ENCODE peak calls at places on chromosomes 3 and 15, in eight cellular contexts. C, J, E, W, Z, T, V and P are unnamed samples.

GRCh38 chr15:40680151-40680550 is 14.8 kb upstream of the RAD51 start:
- DNase-seq in V (no peak), W (no peak), J (no peak), Z (no peak), C (no peak), T (no peak), E (no peak), P (no peak)

GRCh38 chr15:31397851-31398661 is 71.4 kb downstream of the KLF13 start:
- DNase-seq in W (no peak), J (no peak), V (no peak), T (no peak), C (no peak), Z (no peak), E (no peak), P (no peak)

GRCh38 chr15:81937189-81937588 is 108.6 kb downstream of the MEX3B start:
- DNase-seq in C (no peak), J (no peak), T (no peak), W (no peak), Z (no peak), E (no peak), V (no peak), P (no peak)

GRCh38 chr3:128353991-128354687 is 112.6 kb downstream of the DNAJB8 start:
- DNase-seq in W (peak), E (no peak), V (peak), Z (no peak), C (peak), J (no peak), T (no peak), P (no peak)

GRCh38 chr3:157523814-157524213 is 20.6 kb upstream of the VEPH1 start:
- DNase-seq in J (no peak), V (no peak), Z (no peak), E (no peak), T (no peak), W (peak), C (no peak), P (no peak)

GRCh38 chr3:179450901-179451334 is 352 bp downstream of the GNB4 start:
- DNase-seq in V (peak), T (no peak), Z (no peak), J (peak), W (peak), C (no peak), E (no peak), P (peak)

GRCh38 chr3:149473314-149473990 is 1.0 kb upstream of the TM4SF4 start:
- DNase-seq in E (peak), V (peak), W (peak), T (peak), Z (peak), J (no peak), C (no peak), P (peak)

GRCh38 chr15:85993116-85993515 is 86.6 kb upstream of the AGBL1 start:
- DNase-seq in J (no peak), E (no peak), T (no peak), C (no peak), Z (no peak), W (no peak), V (no peak), P (no peak)

GRCh38 chr15:88663216-88663615 is 24.4 kb downstream of the ISG20 start:
- DNase-seq in E (no peak), J (no peak), V (peak), C (no peak), W (no peak), T (no peak), Z (peak), P (peak)

GRCh38 chr3:79148786-79149185 is 619.0 kb downstream of the ROBO1 start:
- DNase-seq in W (peak), C (no peak), Z (peak), V (no peak), E (peak), T (no peak), J (no peak), P (peak)

GRCh38 chr15:63374686-63375520 is 6.7 kb downstream of the CA12 start:
- DNase-seq in W (peak), C (peak), J (no peak), Z (peak), T (peak), V (peak), E (peak), P (peak)

GRCh38 chr3:126948980-126949535 is 33.9 kb upstream of the PLXNA1 start:
- DNase-seq in W (no peak), T (no peak), C (no peak), J (no peak), Z (no peak), V (no peak), E (no peak), P (no peak)

GRCh38 chr3:20669184-20669583 is 483.2 kb upstream of the SGO1 start:
- DNase-seq in W (peak), C (no peak), E (no peak), T (peak), Z (peak), J (no peak), V (peak), P (peak)

GRCh38 chr3:166322394-166322793 is 485.2 kb upstream of the BCHE start:
- DNase-seq in T (no peak), C (no peak), E (no peak), W (no peak), J (no peak), V (no peak), Z (no peak), P (no peak)
- H3K4me3 ChIP-seq in T (no peak), C (no peak), E (no peak), W (no peak), J (no peak), V (no peak), Z (no peak), P (no peak)

DNA sequence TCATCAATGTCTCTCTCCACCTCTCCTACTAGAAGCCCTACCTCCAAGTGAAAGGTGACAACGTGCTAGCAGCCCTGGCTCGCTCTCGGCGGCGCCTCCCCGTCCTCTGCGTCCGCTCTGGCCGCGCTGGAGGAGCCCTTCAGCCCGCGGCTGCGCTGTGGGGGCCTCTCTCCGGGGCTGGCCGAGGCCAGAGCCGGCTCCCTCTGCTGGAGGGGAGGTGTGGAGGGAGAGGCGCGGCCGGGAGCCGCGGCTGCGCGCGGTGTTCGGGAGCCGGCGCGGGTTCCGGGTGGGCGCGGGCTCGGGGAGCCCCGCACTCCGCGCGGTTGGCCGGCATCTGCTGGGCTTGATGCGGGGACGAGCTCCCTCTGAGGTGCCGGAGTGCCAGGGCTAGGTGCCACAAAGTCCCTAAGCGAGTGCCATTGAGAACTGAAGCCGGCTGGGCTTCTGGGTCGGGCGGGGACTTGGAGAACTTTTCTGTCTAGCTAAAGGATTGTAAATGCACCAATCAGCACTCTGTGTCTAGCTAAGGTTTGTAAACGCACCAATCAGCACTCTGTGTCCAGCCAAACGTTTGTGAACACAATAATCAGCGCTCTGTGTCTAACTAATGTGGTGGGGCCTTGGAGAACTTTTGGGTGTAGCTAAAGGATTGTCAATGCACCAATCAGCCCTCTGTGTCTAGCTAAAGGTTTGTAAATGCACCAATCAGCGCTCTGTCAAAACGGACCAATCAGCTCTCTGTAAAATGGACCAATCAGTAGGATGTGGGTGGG is 84.8 kb upstream of the ARRDC4 start:
- DNase-seq in V (no peak), J (no peak), T (peak), E (no peak), W (no peak), Z (no peak), C (peak), P (peak)
- H3K4me3 ChIP-seq in V (no peak), J (no peak), T (no peak), E (no peak), W (no peak), Z (no peak), C (peak), P (peak)

GRCh38 chr3:159216295-159216694 is 414.4 kb downstream of the MFSD1 start:
- DNase-seq in J (no peak), E (no peak), V (no peak), W (no peak), Z (no peak), T (no peak), C (no peak), P (no peak)
- H3K4me3 ChIP-seq in J (no peak), E (no peak), V (no peak), W (no peak), Z (no peak), T (no peak), C (no peak), P (no peak)

GRCh38 chr3:11718582-11719405 is 75.1 kb upstream of the VGLL4 start:
- DNase-seq in T (peak), E (peak), V (peak), W (peak), Z (peak), J (peak), C (peak), P (peak)

GRCh38 chr3:11717301-11717700 is 73.6 kb upstream of the VGLL4 start:
- DNase-seq in T (no peak), E (no peak), C (no peak), J (no peak), V (peak), W (peak), Z (peak), P (peak)

GRCh38 chr3:11717768-11718581 is 74.3 kb upstream of the VGLL4 start:
- DNase-seq in E (no peak), C (no peak), W (peak), Z (peak), V (peak), J (peak), T (no peak), P (peak)

GRCh38 chr3:11719406-11720219 is 75.9 kb upstream of the VGLL4 start:
- DNase-seq in J (peak), V (peak), C (peak), W (peak), E (peak), Z (peak), T (peak), P (peak)

GRCh38 chr3:11716576-11717250 is 73.0 kb upstream of the VGLL4 start:
- DNase-seq in W (no peak), J (no peak), Z (peak), T (no peak), C (no peak), E (no peak), V (peak), P (peak)
- H3K4me3 ChIP-seq in W (no peak), J (no peak), Z (peak), T (no peak), C (peak), E (no peak), V (peak), P (peak)

DNA sequence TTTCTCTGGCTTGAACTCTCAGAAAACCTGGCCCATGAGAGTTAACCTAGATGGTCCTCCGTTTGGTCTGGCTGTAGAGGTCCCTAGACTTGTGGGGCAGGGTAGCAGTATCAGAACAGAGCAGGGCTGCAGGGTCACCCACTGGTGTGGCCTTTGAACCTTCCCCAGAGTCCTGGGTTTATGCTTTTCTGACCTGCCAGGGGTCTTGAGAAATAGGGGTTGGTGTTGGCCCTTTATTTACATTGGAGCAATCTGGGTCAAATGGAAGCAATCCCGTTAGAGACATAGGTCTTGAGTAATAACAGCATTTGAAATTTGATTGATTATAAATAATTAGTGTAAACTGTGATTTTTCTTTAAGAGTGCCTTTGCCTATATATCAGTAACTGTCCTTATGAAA is 23.8 kb downstream of the DLEC1 start:
- DNase-seq in T (no peak), W (no peak), Z (no peak), J (no peak), C (no peak), E (no peak), V (no peak), P (no peak)
- H3K4me3 ChIP-seq in T (no peak), W (no peak), Z (no peak), J (no peak), C (no peak), E (no peak), V (no peak), P (no peak)